ENCODE peak calls at places on chromosomes 2 and 18, in six cellular contexts. One of them, this sample, is unnamed.

GRCh38 chr18:60452424-60452823 is 79.8 kb upstream of the MC4R start:
- DNase-seq in fibroblast of lung: peak
- DNase-seq in upper lobe of right lung: no peak
- DNase-seq in NCI-H510A treated with DMSO at 0.1 percent for 48 hours: no peak
- DNase-seq in skeletal muscle cell: no peak
- DNase-seq in NCI-H1105: no peak
- DNase-seq in this sample: peak

GRCh38 chr2:202361133-202361532 is 15.0 kb upstream of the BMPR2 start:
- DNase-seq in fibroblast of lung: peak
- DNase-seq in upper lobe of right lung: no peak
- DNase-seq in NCI-H510A treated with DMSO at 0.1 percent for 48 hours: no peak
- DNase-seq in skeletal muscle cell: no peak
- DNase-seq in NCI-H1105: no peak
- DNase-seq in this sample: no peak

GRCh38 chr2:204913312-204913711 is 368.0 kb downstream of the PARD3B start:
- DNase-seq in fibroblast of lung: no peak
- DNase-seq in upper lobe of right lung: no peak
- DNase-seq in NCI-H510A treated with DMSO at 0.1 percent for 48 hours: no peak
- DNase-seq in skeletal muscle cell: no peak
- DNase-seq in NCI-H1105: no peak
- DNase-seq in this sample: no peak

GRCh38 chr2:146238254-146238961 is 1606.4 kb upstream of the ACVR2A start:
- DNase-seq in fibroblast of lung: no peak
- DNase-seq in upper lobe of right lung: no peak
- DNase-seq in NCI-H510A treated with DMSO at 0.1 percent for 48 hours: no peak
- DNase-seq in skeletal muscle cell: no peak
- DNase-seq in NCI-H1105: no peak
- DNase-seq in this sample: no peak

GRCh38 chr2:136381722-136382633 is 264.0 kb upstream of the CXCR4 start:
- DNase-seq in fibroblast of lung: no peak
- DNase-seq in upper lobe of right lung: no peak
- DNase-seq in NCI-H510A treated with DMSO at 0.1 percent for 48 hours: no peak
- DNase-seq in skeletal muscle cell: no peak
- DNase-seq in NCI-H1105: no peak
- DNase-seq in this sample: no peak

GRCh38 chr18:51290864-51291263 is 93.4 kb upstream of the MEX3C start:
- DNase-seq in fibroblast of lung: no peak
- DNase-seq in upper lobe of right lung: no peak
- DNase-seq in NCI-H510A treated with DMSO at 0.1 percent for 48 hours: no peak
- DNase-seq in skeletal muscle cell: no peak
- DNase-seq in NCI-H1105: no peak
- DNase-seq in this sample: no peak

GRCh38 chr18:73979742-73980141 is 167.9 kb downstream of the FBXO15 start:
- DNase-seq in fibroblast of lung: peak
- DNase-seq in upper lobe of right lung: no peak
- DNase-seq in NCI-H510A treated with DMSO at 0.1 percent for 48 hours: no peak
- DNase-seq in skeletal muscle cell: no peak
- DNase-seq in NCI-H1105: no peak
- DNase-seq in this sample: peak

GRCh38 chr2:144242311-144242710 is 277.6 kb downstream of the ZEB2 start:
- DNase-seq in fibroblast of lung: no peak
- DNase-seq in upper lobe of right lung: no peak
- DNase-seq in NCI-H510A treated with DMSO at 0.1 percent for 48 hours: no peak
- DNase-seq in skeletal muscle cell: no peak
- DNase-seq in NCI-H1105: no peak
- DNase-seq in this sample: no peak

GRCh38 chr2:237878321-237879057 is 19.1 kb downstream of the RAMP1 start:
- DNase-seq in fibroblast of lung: no peak
- DNase-seq in upper lobe of right lung: peak
- DNase-seq in NCI-H510A treated with DMSO at 0.1 percent for 48 hours: no peak
- DNase-seq in skeletal muscle cell: no peak
- DNase-seq in NCI-H1105: no peak
- DNase-seq in this sample: peak

GRCh38 chr2:11132036-11132671 is 23.1 kb upstream of the SLC66A3 start:
- DNase-seq in fibroblast of lung: no peak
- DNase-seq in upper lobe of right lung: no peak
- DNase-seq in NCI-H510A treated with DMSO at 0.1 percent for 48 hours: no peak
- DNase-seq in skeletal muscle cell: no peak
- DNase-seq in NCI-H1105: no peak
- DNase-seq in this sample: no peak

GRCh38 chr2:54897420-54898310 is 152.6 kb downstream of the RTN4 start:
- DNase-seq in fibroblast of lung: no peak
- DNase-seq in upper lobe of right lung: no peak
- DNase-seq in NCI-H510A treated with DMSO at 0.1 percent for 48 hours: no peak
- DNase-seq in skeletal muscle cell: no peak
- DNase-seq in NCI-H1105: no peak
- DNase-seq in this sample: no peak

GRCh38 chr2:230910546-230911135 is 14.4 kb downstream of the GPR55 start:
- DNase-seq in fibroblast of lung: no peak
- DNase-seq in upper lobe of right lung: peak
- DNase-seq in NCI-H510A treated with DMSO at 0.1 percent for 48 hours: no peak
- DNase-seq in skeletal muscle cell: no peak
- DNase-seq in NCI-H1105: no peak
- DNase-seq in this sample: no peak

GRCh38 chr2:127576433-127577207 is 41.1 kb downstream of the MYO7B start:
- DNase-seq in fibroblast of lung: peak
- DNase-seq in upper lobe of right lung: peak
- DNase-seq in NCI-H510A treated with DMSO at 0.1 percent for 48 hours: no peak
- DNase-seq in skeletal muscle cell: peak
- DNase-seq in NCI-H1105: no peak
- DNase-seq in this sample: no peak

GRCh38 chr2:206728277-206729199 is 10.3 kb upstream of the DYTN start:
- DNase-seq in fibroblast of lung: no peak
- DNase-seq in upper lobe of right lung: no peak
- DNase-seq in NCI-H510A treated with DMSO at 0.1 percent for 48 hours: no peak
- DNase-seq in skeletal muscle cell: no peak
- DNase-seq in NCI-H1105: no peak
- DNase-seq in this sample: no peak

GRCh38 chr2:174076040-174076439 is 110.9 kb upstream of the SP3 start:
- DNase-seq in fibroblast of lung: no peak
- DNase-seq in upper lobe of right lung: no peak
- DNase-seq in NCI-H510A treated with DMSO at 0.1 percent for 48 hours: no peak
- DNase-seq in skeletal muscle cell: no peak
- DNase-seq in NCI-H1105: no peak
- DNase-seq in this sample: no peak

GRCh38 chr2:83055338-83056010 is 1403.6 kb downstream of the SUCLG1 start:
- DNase-seq in fibroblast of lung: peak
- DNase-seq in upper lobe of right lung: no peak
- DNase-seq in NCI-H510A treated with DMSO at 0.1 percent for 48 hours: no peak
- DNase-seq in skeletal muscle cell: peak
- DNase-seq in NCI-H1105: no peak
- DNase-seq in this sample: no peak

GRCh38 chr2:200705305-200705985 is 106.3 kb upstream of the BZW1 start:
- DNase-seq in fibroblast of lung: peak
- DNase-seq in upper lobe of right lung: no peak
- DNase-seq in NCI-H510A treated with DMSO at 0.1 percent for 48 hours: no peak
- DNase-seq in skeletal muscle cell: no peak
- DNase-seq in NCI-H1105: no peak
- DNase-seq in this sample: peak

GRCh38 chr2:235940330-235940729 is 227.9 kb downstream of the GBX2 start:
- DNase-seq in fibroblast of lung: peak
- DNase-seq in upper lobe of right lung: no peak
- DNase-seq in NCI-H510A treated with DMSO at 0.1 percent for 48 hours: no peak
- DNase-seq in skeletal muscle cell: peak
- DNase-seq in NCI-H1105: no peak
- DNase-seq in this sample: no peak

GRCh38 chr2:136253288-136254004 is 135.5 kb upstream of the CXCR4 start:
- DNase-seq in fibroblast of lung: no peak
- DNase-seq in upper lobe of right lung: no peak
- DNase-seq in NCI-H510A treated with DMSO at 0.1 percent for 48 hours: no peak
- DNase-seq in skeletal muscle cell: no peak
- DNase-seq in NCI-H1105: no peak
- DNase-seq in this sample: no peak

GRCh38 chr2:176106636-176107539 is at the start of gene HOXD11:
- DNase-seq in fibroblast of lung: no peak
- DNase-seq in upper lobe of right lung: no peak
- DNase-seq in NCI-H510A treated with DMSO at 0.1 percent for 48 hours: peak
- DNase-seq in skeletal muscle cell: no peak
- DNase-seq in NCI-H1105: peak
- DNase-seq in this sample: peak

GRCh38 chr18:58363767-58364540 is 264.9 kb downstream of the ALPK2 start:
- DNase-seq in fibroblast of lung: peak
- DNase-seq in upper lobe of right lung: no peak
- DNase-seq in NCI-H510A treated with DMSO at 0.1 percent for 48 hours: no peak
- DNase-seq in skeletal muscle cell: no peak
- DNase-seq in NCI-H1105: no peak
- DNase-seq in this sample: no peak

This sample was measured in NCI-H69.